ENCODE peak calls at places on chromosomes 5 and 9, in five cellular contexts. X is posterior cingulate gyrus; Q is AG20443; P is NCI-H510A treated with DMSO at 0.1 percent for 48 hours; T is activated T-cell treated with anti-CD3 and anti-CD28 coated beads, Interleukin-2, amount 50 U/mL, for 72 hours. L is an unnamed sample.

GRCh38 chr9:113155911-113156559 is 5.2 kb downstream of the SLC31A2 start:
- DNase-seq in Q (no peak), X (no peak), P (no peak), T (peak; percentile 43), L (peak; percentile 62)

GRCh38 chr5:83281658-83282057 is 189.9 kb upstream of the VCAN start:
- DNase-seq in Q (peak; percentile 63), X (no peak), T (no peak), P (no peak), L (no peak)

GRCh38 chr9:69174645-69175487 is 789 bp downstream of the TJP2 start:
- DNase-seq in P (peak; percentile 41), T (peak; percentile 72), X (no peak), Q (peak; percentile 89), L (peak; percentile 84)

GRCh38 chr5:95084757-95085156 is 200.1 kb downstream of the MCTP1 start:
- DNase-seq in X (no peak), Q (no peak), P (no peak), T (no peak), L (no peak)

GRCh38 chr9:114580609-114581193 is 6.9 kb upstream of the ATP6V1G1 start:
- DNase-seq in P (no peak), T (no peak), Q (no peak), X (no peak), L (no peak)

GRCh38 chr9:133119461-133120342 is 1.3 kb downstream of the RALGDS start:
- DNase-seq in T (no peak), Q (peak; percentile 50), P (no peak), X (peak; percentile 87), L (no peak)

GRCh38 chr5:121962943-121963342 is 1.2 kb downstream of the SRFBP1 start:
- DNase-seq in P (no peak), X (no peak), T (no peak), Q (no peak), L (no peak)

GRCh38 chr5:84383296-84383815 is 1.3 kb downstream of the EDIL3 start:
- DNase-seq in Q (no peak), X (no peak), T (no peak), P (peak; percentile 22), L (no peak)

GRCh38 chr9:136568288-136569081 is 22.6 kb upstream of the NOTCH1 start:
- DNase-seq in Q (no peak), P (no peak), T (no peak), X (no peak), L (no peak)

GRCh38 chr5:151251001-151251551 is 1.9 kb upstream of the GM2A start:
- DNase-seq in T (peak; percentile 61), P (no peak), X (no peak), Q (no peak), L (peak; percentile 49)

GRCh38 chr5:96093890-96094381 is 132.3 kb upstream of the ELL2 start:
- DNase-seq in X (no peak), Q (no peak), T (no peak), P (no peak), L (no peak)

GRCh38 chr5:42001673-42002072 is 76.6 kb downstream of the FBXO4 start:
- DNase-seq in P (no peak), T (no peak), Q (no peak), X (no peak), L (no peak)

GRCh38 chr5:64074533-64074932 is 91.1 kb upstream of the RNF180 start:
- DNase-seq in Q (peak; percentile 61), P (peak; percentile 8), X (no peak), T (no peak), L (peak; percentile 5)

GRCh38 chr9:98146101-98146991 is 27.3 kb upstream of the TRIM14 start:
- DNase-seq in T (no peak), X (peak; percentile 72), Q (peak; percentile 81), P (peak; percentile 70), L (no peak)

GRCh38 chr5:143922718-143923117 is 110.8 kb downstream of the HMHB1 start:
- DNase-seq in Q (peak; percentile 49), P (no peak), X (no peak), T (no peak), L (no peak)

GRCh38 chr5:15803280-15803679 is 303.3 kb downstream of the FBXL7 start:
- DNase-seq in T (no peak), P (no peak), Q (no peak), X (no peak), L (no peak)

GRCh38 chr5:55384072-55384471 is 76.3 kb downstream of the MTREX start:
- DNase-seq in Q (no peak), P (no peak), X (no peak), T (no peak), L (no peak)

GRCh38 chr9:2016411-2017208 is 1.5 kb downstream of the SMARCA2 start:
- DNase-seq in P (peak; percentile 13), T (peak; percentile 68), X (peak; percentile 95), Q (peak; percentile 90), L (peak; percentile 79)

GRCh38 chr5:11851402-11851801 is 52.8 kb downstream of the CTNND2 start:
- DNase-seq in Q (no peak), P (no peak), T (no peak), X (no peak), L (no peak)

GRCh38 chr5:96000308-96000707 is 38.7 kb upstream of the ELL2 start:
- DNase-seq in Q (no peak), T (no peak), P (no peak), X (no peak), L (no peak)

GRCh38 chr5:533243-534005 is 9.2 kb upstream of the SLC9A3 start:
- DNase-seq in Q (no peak), X (peak; percentile 76), P (no peak), T (no peak), L (no peak)

GRCh38 chr5:150452914-150453313 is 3.4 kb upstream of the RPS14 start:
- DNase-seq in T (no peak), Q (no peak), X (no peak), P (no peak), L (no peak)

GRCh38 chr5:90802695-90803317 is 244.2 kb downstream of the ADGRV1 start:
- DNase-seq in T (peak; percentile 12), Q (peak; percentile 53), P (peak; percentile 7), X (no peak), L (peak; percentile 21)

GRCh38 chr9:104300125-104300524 is 203.9 kb upstream of the OR13F1 start:
- DNase-seq in P (no peak), T (no peak), X (no peak), Q (no peak), L (no peak)

GRCh38 chr9:129885018-129885669 is 49.9 kb downstream of the USP20 start:
- DNase-seq in P (peak; percentile 23), Q (peak; percentile 47), X (no peak), T (peak; percentile 70), L (peak; percentile 72)

GRCh38 chr5:136666970-136667620 is 301.8 kb upstream of the TRPC7 start:
- DNase-seq in X (peak; percentile 35), T (no peak), Q (no peak), P (no peak), L (no peak)

GRCh38 chr5:33340195-33340594 is 100.6 kb upstream of the TARS1 start:
- DNase-seq in Q (no peak), T (no peak), P (no peak), X (no peak), L (no peak)

GRCh38 chr9:127693697-127694096 is 13.1 kb upstream of the CFAP157 start:
- DNase-seq in T (no peak), X (no peak), P (no peak), Q (no peak), L (no peak)

GRCh38 chr5:116532762-116533525 is 41.7 kb downstream of the SEMA6A start:
- DNase-seq in T (no peak), P (peak; percentile 50), Q (no peak), X (no peak), L (no peak)

GRCh38 chr5:91484662-91485061 is 101.5 kb upstream of the ARRDC3 start:
- DNase-seq in Q (no peak), P (no peak), T (no peak), X (no peak), L (no peak)

GRCh38 chr5:172852490-172853354 is 18.7 kb downstream of the ERGIC1 start:
- DNase-seq in P (no peak), X (no peak), T (peak; percentile 62), Q (peak; percentile 36), L (peak; percentile 42)

GRCh38 chr5:167912944-167913343 is 378.5 kb upstream of the WWC1 start:
- DNase-seq in Q (no peak), X (no peak), P (no peak), T (no peak), L (no peak)

GRCh38 chr5:77851229-77852067 is 75.3 kb upstream of the TBCA start:
- DNase-seq in X (peak; percentile 88), T (no peak), Q (peak; percentile 72), P (no peak), L (peak; percentile 27)

GRCh38 chr9:114117996-114118830 is 19.1 kb upstream of the KIF12 start:
- DNase-seq in P (peak; percentile 59), X (no peak), T (no peak), Q (no peak), L (no peak)

GRCh38 chr9:116391306-116391900 is 237.8 kb downstream of the PAPPA start:
- DNase-seq in P (no peak), X (no peak), T (no peak), Q (peak; percentile 78), L (no peak)